ENCODE peak calls at places on chromosomes 6 and 20, in five cellular contexts. Y is colonic mucosa, O is right lobe of liver, M is endothelial cell of umbilical vein, H is suprapubic skin. V is an unnamed sample.
A peak's percentile ranks its signal among the peaks of the same experiment; 100 is the strongest.

GRCh38 chr20:6731951-6732580 is 35.4 kb upstream of the BMP2 start:
- DNase-seq in Y (no peak), O (peak; percentile 64), M (no peak), H (no peak), V (peak; percentile 48)

GRCh38 chr20:10060223-10060622 is 25.4 kb downstream of the ANKEF1 start:
- DNase-seq in Y (no peak), O (no peak), M (no peak), H (no peak), V (no peak)

GRCh38 chr6:10641494-10641893 is 52.9 kb downstream of the C6orf52 start:
- DNase-seq in Y (no peak), O (no peak), M (no peak), H (no peak), V (no peak)

GRCh38 chr20:25495189-25495824 is 87.8 kb downstream of the GINS1 start:
- DNase-seq in Y (no peak), O (no peak), M (no peak), H (peak; percentile 62), V (no peak)

GRCh38 chr6:90485615-90486277 is 101.1 kb downstream of the MAP3K7 start:
- DNase-seq in Y (no peak), O (no peak), M (no peak), H (no peak), V (no peak)

GRCh38 chr6:14711704-14712397 is 534.0 kb upstream of the JARID2 start:
- DNase-seq in Y (no peak), O (no peak), M (no peak), H (no peak), V (no peak)

GRCh38 chr20:4813076-4813838 is 91.5 kb downstream of the PRND start:
- DNase-seq in Y (no peak), O (no peak), M (peak; percentile 40), H (peak; percentile 75), V (no peak)

GRCh38 chr6:112286756-112287155 is 32.4 kb upstream of the LAMA4 start:
- DNase-seq in Y (no peak), O (no peak), M (no peak), H (no peak), V (no peak)

DNA sequence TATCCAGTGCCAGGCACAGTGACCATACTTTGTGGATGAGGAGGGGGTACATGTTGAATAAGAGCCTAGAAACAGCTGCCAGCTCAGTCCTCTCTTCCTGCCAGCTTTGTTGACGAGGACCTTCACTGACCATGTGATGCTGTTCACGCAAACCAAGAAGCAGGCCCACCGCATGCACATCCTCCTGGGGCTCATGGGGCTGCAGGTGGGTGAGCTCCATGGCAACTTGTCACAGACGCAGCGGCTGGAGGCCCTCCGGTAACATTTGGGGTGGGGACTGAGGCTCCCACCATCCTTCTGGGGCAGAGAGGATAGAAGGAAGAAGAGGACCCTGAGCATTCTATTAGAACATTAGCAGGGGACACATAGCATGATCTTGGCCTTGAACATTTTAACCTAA is 15.6 kb downstream of the DDX27 start:
- DNase-seq in Y (no peak), O (no peak), M (no peak), H (no peak), V (no peak)
- TF ChIP-seq CTCF in Y (no peak), O (no peak), M (no peak), H (no peak), V (no peak)

GRCh38 chr6:158717341-158718328 is 67.8 kb downstream of the SYTL3 start:
- DNase-seq in Y (no peak), O (no peak), M (no peak), H (no peak), V (no peak)

GRCh38 chr6:158713469-158713868 is 63.6 kb downstream of the SYTL3 start:
- DNase-seq in Y (no peak), O (no peak), M (no peak), H (no peak), V (no peak)

GRCh38 chr6:158715330-158716311 is 65.8 kb downstream of the SYTL3 start:
- DNase-seq in Y (peak; percentile 80), O (no peak), M (no peak), H (no peak), V (peak; percentile 73)

GRCh38 chr6:158722176-158722729 is 72.4 kb downstream of the SYTL3 start:
- DNase-seq in Y (no peak), O (no peak), M (no peak), H (no peak), V (no peak)

DNA sequence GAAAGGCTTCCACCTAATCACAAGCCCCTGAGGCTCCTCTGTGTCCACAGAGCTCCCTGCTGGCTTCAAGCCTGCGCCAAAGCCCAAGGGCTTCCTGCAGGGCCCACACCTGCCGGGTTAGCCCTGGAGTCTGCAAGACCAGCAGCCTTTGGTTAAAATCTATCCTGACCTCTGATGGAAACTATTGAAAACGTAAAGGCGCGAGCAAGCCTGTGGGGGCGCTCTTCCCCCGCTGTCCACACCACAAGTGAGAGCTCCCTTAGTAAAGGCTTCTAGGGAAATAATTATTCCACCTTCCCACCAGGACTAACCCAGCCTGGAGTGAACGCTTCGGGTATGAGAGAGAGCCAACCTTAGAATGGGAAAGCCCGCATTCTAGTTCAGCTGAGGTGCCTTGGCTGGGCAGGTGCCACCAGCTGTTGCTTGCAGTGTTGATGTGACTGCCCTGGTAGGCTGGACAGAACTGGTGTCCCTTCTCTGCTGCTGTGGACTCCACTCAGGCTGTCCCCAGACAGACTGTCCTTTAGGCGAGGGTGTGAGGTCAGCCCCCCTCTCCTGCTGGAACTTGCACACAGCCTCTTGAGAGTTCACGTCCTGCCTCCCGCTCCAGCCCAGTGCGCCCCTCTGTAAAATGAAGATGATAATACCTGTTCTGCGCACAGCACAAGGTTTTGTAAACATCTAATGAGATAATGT is 68.7 kb downstream of the SYTL3 start:
- DNase-seq in Y (no peak), O (no peak), M (peak; percentile 44), H (no peak), V (no peak)
- H3K4me1 ChIP-seq in Y (no peaks in the 10 kb centered on the region), O (no peaks in the 10 kb centered on the region), M (peaks cover 13% of the 10 kb centered on the region), H (peaks cover 5% of the 10 kb centered on the region), V (peaks cover 25% of the 10 kb centered on the region)

DNA sequence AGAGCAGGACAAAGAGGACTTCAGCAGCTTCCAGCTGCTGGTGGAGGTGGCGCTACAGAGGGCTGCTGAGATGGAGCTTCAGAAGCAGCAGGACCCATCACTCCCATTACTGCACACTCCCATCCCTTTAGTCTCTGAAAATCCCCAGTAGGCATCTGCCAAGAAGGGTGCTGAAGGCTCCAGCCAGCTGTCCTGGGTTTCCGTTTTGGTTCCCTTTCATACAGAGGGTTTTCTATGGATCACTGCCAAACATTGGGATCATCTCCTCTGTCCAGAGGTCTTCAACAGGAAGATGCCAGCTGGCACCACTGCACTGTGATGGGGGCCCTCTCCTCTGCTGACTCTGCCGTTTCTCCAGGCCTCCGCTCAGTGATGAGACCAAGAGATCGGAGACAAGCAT is 14.3 kb upstream of the RAB5IF start:
- DNase-seq in Y (no peak), O (no peak), M (no peak), H (no peak), V (no peak)
- TF ChIP-seq CTCF in Y (no peak), O (no peak), M (no peak), H (no peak), V (no peak)

DNA sequence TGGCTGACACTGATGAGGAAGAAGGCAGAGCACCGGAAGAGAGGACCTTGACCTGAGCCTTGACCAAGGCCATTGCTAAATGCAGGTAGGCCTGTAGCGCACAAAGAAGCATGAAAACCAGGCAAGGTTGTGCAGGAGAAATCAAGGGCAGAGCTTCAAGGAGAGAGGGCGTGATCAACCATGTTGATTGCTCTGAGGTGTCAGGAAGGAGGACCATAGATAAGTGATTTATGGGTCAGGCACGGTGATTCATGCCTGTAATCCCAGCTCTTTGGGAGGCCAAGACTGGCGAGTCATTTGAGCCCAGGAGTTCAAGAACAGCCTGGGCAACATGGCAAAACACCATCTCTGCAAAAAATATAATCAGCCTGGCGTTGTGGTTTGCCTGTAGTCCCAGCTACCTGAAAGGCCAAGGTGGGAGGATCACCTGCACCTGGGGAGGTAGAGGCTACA is 12.4 kb downstream of the PLCG1 start:
- DNase-seq in Y (peak; percentile 57), O (no peak), M (peak; percentile 40), H (no peak), V (peak; percentile 1)
- H3K4me1 ChIP-seq in Y (peaks cover 15% of the 10 kb centered on the region), O (peaks cover 2% of the 10 kb centered on the region), M (peaks cover 86% of the 10 kb centered on the region), H (peaks cover 78% of the 10 kb centered on the region), V (peaks cover 99% of the 10 kb centered on the region)

DNA sequence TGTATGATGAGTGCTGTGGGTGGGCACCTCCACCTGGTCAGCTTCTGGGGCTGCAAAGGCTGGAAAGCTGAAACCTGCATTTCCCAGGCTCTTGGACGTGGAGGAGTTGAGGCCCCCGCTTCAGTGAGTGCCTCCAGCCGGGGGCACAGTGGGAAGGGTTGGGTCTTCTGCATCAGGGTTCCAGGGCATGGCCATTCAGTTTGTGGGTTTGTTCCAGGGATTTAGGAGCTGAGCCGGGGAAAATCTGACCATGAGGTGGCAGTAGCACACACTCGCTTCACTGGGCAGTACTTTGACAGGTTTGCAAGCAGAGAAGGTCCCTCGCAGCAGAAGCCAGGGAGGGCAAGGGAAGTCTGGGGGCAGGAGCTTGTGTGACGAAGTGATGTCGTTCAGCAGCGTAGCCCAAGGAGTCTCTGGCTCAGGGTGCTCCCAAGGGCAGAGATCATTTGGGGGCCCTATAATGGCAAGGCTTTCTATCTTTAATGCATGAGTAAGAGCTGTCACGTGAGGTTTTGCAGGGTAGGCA is 69.5 kb upstream of the SULF2 start:
- DNase-seq in Y (no peak), O (no peak), M (peak; percentile 64), H (no peak), V (no peak)
- TF ChIP-seq CTCF in Y (peak; percentile 23), O (peak; percentile 48), M (peak; percentile 74), H (peak; percentile 15), V (peak; percentile 18)